ENCODE peak calls at places on chromosome 18, in four cellular contexts. One of them, this sample, is unnamed.

GRCh38 chr18:45255142-45255890 is 360.0 kb upstream of the SLC14A2 start:
- DNase-seq in Panc1: no peak
- DNase-seq in fibroblast of mammary gland: peak
- DNase-seq in HCT116: no peak
- DNase-seq in this sample: peak

GRCh38 chr18:13572148-13572547 is 154.2 kb downstream of the FAM210A start:
- DNase-seq in Panc1: no peak
- DNase-seq in fibroblast of mammary gland: no peak
- DNase-seq in HCT116: no peak
- DNase-seq in this sample: no peak

GRCh38 chr18:80200171-80200931 is 47.0 kb downstream of the PARD6G start:
- DNase-seq in Panc1: peak
- DNase-seq in fibroblast of mammary gland: no peak
- DNase-seq in HCT116: no peak
- DNase-seq in this sample: no peak

GRCh38 chr18:50008306-50008705 is 186.6 kb downstream of the MYO5B start:
- DNase-seq in Panc1: no peak
- DNase-seq in fibroblast of mammary gland: no peak
- DNase-seq in HCT116: no peak
- DNase-seq in this sample: no peak

GRCh38 chr18:69067048-69067447 is 269.2 kb downstream of the CCDC102B start:
- DNase-seq in Panc1: no peak
- DNase-seq in fibroblast of mammary gland: no peak
- DNase-seq in HCT116: no peak
- DNase-seq in this sample: no peak

GRCh38 chr18:14935210-14935609 is 187.2 kb downstream of the ANKRD30B start:
- DNase-seq in Panc1: no peak
- DNase-seq in fibroblast of mammary gland: no peak
- DNase-seq in HCT116: no peak
- DNase-seq in this sample: no peak

GRCh38 chr18:69787825-69788547 is 159.7 kb downstream of the CD226 start:
- DNase-seq in Panc1: no peak
- DNase-seq in fibroblast of mammary gland: peak
- DNase-seq in HCT116: peak
- DNase-seq in this sample: peak

GRCh38 chr18:25099838-25100393 is 252.1 kb downstream of the ZNF521 start:
- DNase-seq in Panc1: no peak
- DNase-seq in fibroblast of mammary gland: peak
- DNase-seq in HCT116: no peak
- DNase-seq in this sample: peak

GRCh38 chr18:8433323-8433722 is 175.9 kb upstream of the RAB12 start:
- DNase-seq in Panc1: no peak
- DNase-seq in fibroblast of mammary gland: no peak
- DNase-seq in HCT116: no peak
- DNase-seq in this sample: no peak

GRCh38 chr18:28350821-28351220 is 173.9 kb upstream of the CDH2 start:
- DNase-seq in Panc1: no peak
- DNase-seq in fibroblast of mammary gland: no peak
- DNase-seq in HCT116: no peak
- DNase-seq in this sample: no peak

GRCh38 chr18:31401156-31402025 is 24.8 kb downstream of the DSG4 start:
- DNase-seq in Panc1: no peak
- DNase-seq in fibroblast of mammary gland: no peak
- DNase-seq in HCT116: no peak
- DNase-seq in this sample: no peak

GRCh38 chr18:34354351-34354750 is 129.6 kb upstream of the NOL4 start:
- DNase-seq in Panc1: no peak
- DNase-seq in fibroblast of mammary gland: no peak
- DNase-seq in HCT116: no peak
- DNase-seq in this sample: no peak

GRCh38 chr18:80023173-80023572 is 11.1 kb upstream of the RBFA start:
- DNase-seq in Panc1: no peak
- DNase-seq in fibroblast of mammary gland: no peak
- DNase-seq in HCT116: peak
- DNase-seq in this sample: no peak

GRCh38 chr18:74682998-74683311 is 85.3 kb downstream of the ZNF407 start:
- DNase-seq in Panc1: no peak
- DNase-seq in fibroblast of mammary gland: peak
- DNase-seq in HCT116: no peak
- DNase-seq in this sample: peak

GRCh38 chr18:80034852-80035406 is 695 bp downstream of the RBFA start:
- DNase-seq in Panc1: no peak
- DNase-seq in fibroblast of mammary gland: peak
- DNase-seq in HCT116: no peak
- DNase-seq in this sample: peak

GRCh38 chr18:51340332-51340731 is 142.9 kb upstream of the MEX3C start:
- DNase-seq in Panc1: no peak
- DNase-seq in fibroblast of mammary gland: no peak
- DNase-seq in HCT116: no peak
- DNase-seq in this sample: peak

GRCh38 chr18:907880-908512 is 3.3 kb downstream of the ADCYAP1 start:
- DNase-seq in Panc1: no peak
- DNase-seq in fibroblast of mammary gland: no peak
- DNase-seq in HCT116: no peak
- DNase-seq in this sample: no peak

GRCh38 chr18:48295586-48296311 is 113.4 kb downstream of the ZBTB7C start:
- DNase-seq in Panc1: no peak
- DNase-seq in fibroblast of mammary gland: peak
- DNase-seq in HCT116: no peak
- DNase-seq in this sample: no peak

GRCh38 chr18:30908381-30908780 is 134.2 kb downstream of the DSC3 start:
- DNase-seq in Panc1: no peak
- DNase-seq in fibroblast of mammary gland: no peak
- DNase-seq in HCT116: no peak
- DNase-seq in this sample: peak

GRCh38 chr18:402129-402528 is 98.4 kb downstream of the COLEC12 start:
- DNase-seq in Panc1: no peak
- DNase-seq in fibroblast of mammary gland: no peak
- DNase-seq in HCT116: no peak
- DNase-seq in this sample: no peak

GRCh38 chr18:33369711-33370449 is 70.6 kb downstream of the CCDC178 start:
- DNase-seq in Panc1: no peak
- DNase-seq in fibroblast of mammary gland: no peak
- DNase-seq in HCT116: no peak
- DNase-seq in this sample: no peak

GRCh38 chr18:63741769-63742168 is 33.4 kb upstream of the SERPINB7 start:
- DNase-seq in Panc1: no peak
- DNase-seq in fibroblast of mammary gland: peak
- DNase-seq in HCT116: no peak
- DNase-seq in this sample: peak
- TF ChIP-seq CTCF in Panc1: peak
- TF ChIP-seq CTCF in fibroblast of mammary gland: peak
- TF ChIP-seq CTCF in HCT116: peak
- TF ChIP-seq CTCF in this sample: peak

GRCh38 chr18:36322408-36322728 is 24.9 kb downstream of the FHOD3 start:
- DNase-seq in Panc1: no peak
- DNase-seq in fibroblast of mammary gland: no peak
- DNase-seq in HCT116: no peak
- DNase-seq in this sample: no peak
- H3K4me3 ChIP-seq in Panc1: no peak
- H3K4me3 ChIP-seq in fibroblast of mammary gland: no peak
- H3K4me3 ChIP-seq in HCT116: no peak
- H3K4me3 ChIP-seq in this sample: no peak

DNA sequence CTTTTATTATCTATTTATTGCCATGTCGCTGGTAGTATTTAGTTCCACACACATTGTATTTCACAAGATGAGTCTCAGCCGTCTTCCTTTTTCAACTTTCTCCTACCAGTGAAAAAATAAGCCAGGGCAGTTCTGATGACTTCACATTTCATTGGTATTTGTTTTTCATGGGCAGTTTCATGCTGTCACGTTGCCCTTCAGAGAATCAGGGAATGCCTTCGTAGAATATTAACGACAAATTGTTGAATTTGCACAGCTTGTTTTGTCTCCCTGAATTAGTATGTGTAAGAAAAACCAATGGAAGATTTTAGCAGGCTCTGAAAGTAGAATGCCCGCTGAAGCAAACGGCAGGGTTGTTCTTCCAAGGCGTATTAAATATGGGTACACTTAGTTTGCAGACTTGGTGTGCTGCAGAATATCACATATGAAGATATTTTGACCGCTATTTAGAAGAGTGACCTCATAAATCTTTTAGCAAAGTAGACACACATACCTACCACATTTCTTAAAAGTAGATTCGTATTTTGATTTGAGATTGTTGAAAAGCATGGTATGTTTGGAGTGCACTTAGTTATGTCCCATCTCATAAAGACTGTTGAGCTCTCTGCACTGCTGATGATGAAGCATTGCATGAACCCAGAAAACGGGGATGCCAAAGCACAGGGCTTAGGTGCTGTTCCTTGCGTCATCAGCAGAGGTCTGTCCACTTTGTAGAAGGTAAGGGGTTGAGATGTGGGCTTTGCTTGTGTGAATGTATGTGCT is 2.9 kb downstream of the NEDD4L start:
- DNase-seq in Panc1: no peak
- DNase-seq in fibroblast of mammary gland: no peak
- DNase-seq in HCT116: no peak
- DNase-seq in this sample: no peak
- TF ChIP-seq CTCF in Panc1: peak
- TF ChIP-seq CTCF in fibroblast of mammary gland: no peak
- TF ChIP-seq CTCF in HCT116: no peak
- TF ChIP-seq CTCF in this sample: no peak

DNA sequence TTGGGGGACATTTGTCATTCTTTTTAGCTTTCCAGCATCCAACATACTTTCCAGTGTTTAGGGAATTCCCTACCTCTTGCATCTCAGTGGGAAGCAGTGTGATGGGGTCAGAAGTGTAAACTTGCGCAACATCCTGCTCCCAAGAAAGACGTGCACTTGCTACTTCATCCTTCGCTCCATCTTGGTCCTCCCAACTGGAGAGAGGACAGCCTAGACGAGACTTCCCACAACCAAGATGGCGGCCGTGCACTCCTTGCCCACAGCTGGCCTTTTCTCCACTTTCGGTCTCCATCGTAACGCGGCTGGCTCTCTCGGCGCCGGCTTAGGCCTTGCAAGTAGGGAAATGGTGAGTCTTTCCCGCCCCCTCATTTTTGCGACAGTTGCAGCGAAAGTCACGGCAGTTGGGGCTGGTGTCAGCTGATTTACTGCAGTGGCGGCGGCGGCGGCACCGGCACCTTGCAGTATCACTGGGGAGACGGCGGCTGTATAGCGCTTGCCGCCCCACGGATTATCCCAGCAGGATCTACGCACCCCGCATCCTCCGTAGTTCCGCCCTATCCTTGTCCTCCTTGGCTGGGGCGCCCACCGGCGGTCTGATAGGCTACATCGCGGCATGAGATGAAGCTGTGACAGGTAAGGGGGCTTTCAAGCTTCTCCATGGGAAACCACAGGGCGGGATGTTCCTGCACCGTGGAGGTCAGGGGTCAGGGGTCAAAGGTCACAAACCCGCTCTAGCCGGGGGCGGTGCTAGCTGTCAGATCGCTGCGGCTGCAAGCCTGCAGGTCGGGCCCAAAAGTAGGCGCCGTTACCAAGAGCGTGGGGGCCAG is at the start of gene WDR7:
- DNase-seq in Panc1: peak
- DNase-seq in fibroblast of mammary gland: peak
- DNase-seq in HCT116: peak
- DNase-seq in this sample: peak
- H3K4me3 ChIP-seq in Panc1: peak
- H3K4me3 ChIP-seq in fibroblast of mammary gland: peak
- H3K4me3 ChIP-seq in HCT116: peak
- H3K4me3 ChIP-seq in this sample: peak

GRCh38 chr18:26818461-26818860 is 47.0 kb downstream of the AQP4 start:
- DNase-seq in Panc1: no peak
- DNase-seq in fibroblast of mammary gland: no peak
- DNase-seq in HCT116: no peak
- DNase-seq in this sample: no peak

GRCh38 chr18:26812462-26812861 is 53.0 kb downstream of the AQP4 start:
- DNase-seq in Panc1: no peak
- DNase-seq in fibroblast of mammary gland: no peak
- DNase-seq in HCT116: no peak
- DNase-seq in this sample: no peak

DNA sequence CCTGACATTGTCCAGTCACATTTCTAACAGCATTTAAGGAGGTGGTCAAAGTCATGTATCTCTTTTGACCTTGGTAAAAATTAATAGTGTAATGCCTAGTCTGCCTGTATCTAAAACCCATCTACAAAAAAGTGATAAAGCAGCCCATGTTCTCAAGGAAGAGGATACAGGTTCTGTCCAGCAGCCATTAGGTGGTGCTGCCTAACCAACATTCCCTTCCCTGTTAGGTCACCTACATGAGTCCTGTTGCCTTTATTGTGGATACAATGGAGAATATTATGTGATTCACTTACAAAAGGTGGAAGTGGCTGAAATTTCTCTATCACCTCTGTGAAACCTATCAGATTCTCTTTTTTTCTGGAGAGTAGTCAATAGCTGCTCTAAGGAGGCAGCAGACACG is 52.5 kb downstream of the AQP4 start:
- DNase-seq in Panc1: peak
- DNase-seq in fibroblast of mammary gland: peak
- DNase-seq in HCT116: peak
- DNase-seq in this sample: no peak
- TF ChIP-seq CTCF in Panc1: peak
- TF ChIP-seq CTCF in fibroblast of mammary gland: no peak
- TF ChIP-seq CTCF in HCT116: peak
- TF ChIP-seq CTCF in this sample: peak

DNA sequence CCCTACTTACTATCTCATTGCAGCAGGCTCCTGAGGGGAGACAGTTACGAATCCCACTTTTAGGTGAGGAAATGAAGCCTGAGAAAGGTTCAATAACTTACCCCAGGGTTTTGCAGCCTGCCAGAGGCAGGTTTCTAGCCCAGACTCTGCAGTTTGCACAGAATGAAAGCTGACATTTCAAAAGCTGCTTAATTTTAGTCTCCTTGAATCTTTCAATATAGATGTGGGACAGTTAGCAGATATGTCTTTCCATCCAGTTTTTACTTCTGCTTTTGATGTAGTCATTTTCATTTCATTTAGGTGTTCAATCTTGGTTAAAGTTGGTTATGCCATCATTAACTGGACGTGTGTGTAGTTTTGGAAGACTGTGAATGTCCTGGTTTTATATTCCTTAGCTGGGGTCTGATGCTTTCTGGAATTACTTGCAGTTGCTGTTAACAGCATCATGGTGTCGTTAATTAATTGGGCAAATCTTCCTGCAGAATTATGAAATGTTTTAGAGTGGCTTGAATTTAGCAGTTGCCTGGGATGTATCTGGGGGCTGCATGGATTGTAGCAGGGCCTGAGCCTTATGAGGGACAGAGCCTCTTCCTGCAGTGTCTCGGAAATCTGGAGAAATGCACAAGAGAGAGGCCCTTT is 100.7 kb downstream of the ZNF532 start:
- DNase-seq in Panc1: no peak
- DNase-seq in fibroblast of mammary gland: no peak
- DNase-seq in HCT116: no peak
- DNase-seq in this sample: no peak
- H3K4me3 ChIP-seq in Panc1: no peak
- H3K4me3 ChIP-seq in fibroblast of mammary gland: no peak
- H3K4me3 ChIP-seq in HCT116: no peak
- H3K4me3 ChIP-seq in this sample: no peak

GRCh38 chr18:38047820-38048219 is 482.2 kb upstream of the CELF4 start:
- DNase-seq in Panc1: no peak
- DNase-seq in fibroblast of mammary gland: no peak
- DNase-seq in HCT116: no peak
- DNase-seq in this sample: no peak
- TF ChIP-seq CTCF in Panc1: no peak
- TF ChIP-seq CTCF in fibroblast of mammary gland: no peak
- TF ChIP-seq CTCF in HCT116: no peak
- TF ChIP-seq CTCF in this sample: no peak

GRCh38 chr18:21743166-21743831 is 2.7 kb downstream of the MIB1 start:
- DNase-seq in Panc1: no peak
- DNase-seq in fibroblast of mammary gland: no peak
- DNase-seq in HCT116: no peak
- DNase-seq in this sample: no peak
- H3K4me3 ChIP-seq in Panc1: peak
- H3K4me3 ChIP-seq in fibroblast of mammary gland: no peak
- H3K4me3 ChIP-seq in HCT116: no peak
- H3K4me3 ChIP-seq in this sample: no peak